ENCODE peak calls at places on chromosomes 7 and 10, in eight cellular contexts. One of them, this sample, is unnamed.

GRCh38 chr7:23246540-23246939 is at the start of gene GPNMB:
- DNase-seq in activated T-cell treated with anti-CD3 and anti-CD28 coated beads, Interleukin-2, amount 50 U/mL, for 4 hours: no peak
- DNase-seq in KG1: no peak
- DNase-seq in LHCN-M2: peak; percentile 93
- DNase-seq in ecto neural progenitor cell: no peak
- DNase-seq in left ventricle myocardium inferior: no peak
- DNase-seq in iPS-NIHi11: peak; percentile 21
- DNase-seq in NCI-H1694: no peak
- DNase-seq in this sample: no peak

GRCh38 chr10:124328514-124329220 is 90.1 kb downstream of the OAT start:
- DNase-seq in activated T-cell treated with anti-CD3 and anti-CD28 coated beads, Interleukin-2, amount 50 U/mL, for 4 hours: no peak
- DNase-seq in KG1: no peak
- DNase-seq in LHCN-M2: no peak
- DNase-seq in ecto neural progenitor cell: no peak
- DNase-seq in left ventricle myocardium inferior: no peak
- DNase-seq in iPS-NIHi11: no peak
- DNase-seq in NCI-H1694: no peak
- DNase-seq in this sample: no peak

GRCh38 chr7:112204072-112204775 is 2.0 kb downstream of the DOCK4 start:
- DNase-seq in activated T-cell treated with anti-CD3 and anti-CD28 coated beads, Interleukin-2, amount 50 U/mL, for 4 hours: no peak
- DNase-seq in KG1: no peak
- DNase-seq in LHCN-M2: peak; percentile 21
- DNase-seq in ecto neural progenitor cell: no peak
- DNase-seq in left ventricle myocardium inferior: no peak
- DNase-seq in iPS-NIHi11: no peak
- DNase-seq in NCI-H1694: no peak
- DNase-seq in this sample: no peak

GRCh38 chr10:317926-318325 is 182.7 kb downstream of the ZMYND11 start:
- DNase-seq in activated T-cell treated with anti-CD3 and anti-CD28 coated beads, Interleukin-2, amount 50 U/mL, for 4 hours: no peak
- DNase-seq in KG1: no peak
- DNase-seq in LHCN-M2: no peak
- DNase-seq in ecto neural progenitor cell: no peak
- DNase-seq in left ventricle myocardium inferior: no peak
- DNase-seq in iPS-NIHi11: no peak
- DNase-seq in NCI-H1694: no peak
- DNase-seq in this sample: no peak

GRCh38 chr10:35561670-35562069 is 43.5 kb upstream of the GJD4 start:
- DNase-seq in activated T-cell treated with anti-CD3 and anti-CD28 coated beads, Interleukin-2, amount 50 U/mL, for 4 hours: no peak
- DNase-seq in KG1: no peak
- DNase-seq in LHCN-M2: no peak
- DNase-seq in ecto neural progenitor cell: no peak
- DNase-seq in left ventricle myocardium inferior: peak; percentile 56
- DNase-seq in iPS-NIHi11: no peak
- DNase-seq in NCI-H1694: no peak
- DNase-seq in this sample: no peak

GRCh38 chr7:50858528-50859245 is 76.0 kb upstream of the GRB10 start:
- DNase-seq in activated T-cell treated with anti-CD3 and anti-CD28 coated beads, Interleukin-2, amount 50 U/mL, for 4 hours: no peak
- DNase-seq in KG1: no peak
- DNase-seq in LHCN-M2: no peak
- DNase-seq in ecto neural progenitor cell: no peak
- DNase-seq in left ventricle myocardium inferior: no peak
- DNase-seq in iPS-NIHi11: no peak
- DNase-seq in NCI-H1694: no peak
- DNase-seq in this sample: peak; percentile 77

GRCh38 chr10:67603701-67604100 is 92.3 kb downstream of the CTNNA3 start:
- DNase-seq in activated T-cell treated with anti-CD3 and anti-CD28 coated beads, Interleukin-2, amount 50 U/mL, for 4 hours: no peak
- DNase-seq in KG1: no peak
- DNase-seq in LHCN-M2: no peak
- DNase-seq in ecto neural progenitor cell: no peak
- DNase-seq in left ventricle myocardium inferior: no peak
- DNase-seq in iPS-NIHi11: no peak
- DNase-seq in NCI-H1694: no peak
- DNase-seq in this sample: no peak

GRCh38 chr10:97849491-97850402 is at the start of gene GOLGA7B:
- DNase-seq in activated T-cell treated with anti-CD3 and anti-CD28 coated beads, Interleukin-2, amount 50 U/mL, for 4 hours: peak; percentile 40
- DNase-seq in KG1: no peak
- DNase-seq in LHCN-M2: no peak
- DNase-seq in ecto neural progenitor cell: peak; percentile 91
- DNase-seq in left ventricle myocardium inferior: peak; percentile 18
- DNase-seq in iPS-NIHi11: peak; percentile 100
- DNase-seq in NCI-H1694: no peak
- DNase-seq in this sample: no peak

GRCh38 chr7:921071-921461 is 33.4 kb downstream of the ADAP1 start:
- DNase-seq in activated T-cell treated with anti-CD3 and anti-CD28 coated beads, Interleukin-2, amount 50 U/mL, for 4 hours: no peak
- DNase-seq in KG1: no peak
- DNase-seq in LHCN-M2: no peak
- DNase-seq in ecto neural progenitor cell: no peak
- DNase-seq in left ventricle myocardium inferior: no peak
- DNase-seq in iPS-NIHi11: no peak
- DNase-seq in NCI-H1694: no peak
- DNase-seq in this sample: no peak

GRCh38 chr10:74282151-74282852 is 131.3 kb downstream of the ADK start:
- DNase-seq in activated T-cell treated with anti-CD3 and anti-CD28 coated beads, Interleukin-2, amount 50 U/mL, for 4 hours: no peak
- DNase-seq in KG1: no peak
- DNase-seq in LHCN-M2: no peak
- DNase-seq in ecto neural progenitor cell: no peak
- DNase-seq in left ventricle myocardium inferior: no peak
- DNase-seq in iPS-NIHi11: no peak
- DNase-seq in NCI-H1694: no peak
- DNase-seq in this sample: no peak

GRCh38 chr10:95480102-95480900 is 80.9 kb downstream of the SORBS1 start:
- DNase-seq in activated T-cell treated with anti-CD3 and anti-CD28 coated beads, Interleukin-2, amount 50 U/mL, for 4 hours: no peak
- DNase-seq in KG1: no peak
- DNase-seq in LHCN-M2: peak; percentile 53
- DNase-seq in ecto neural progenitor cell: no peak
- DNase-seq in left ventricle myocardium inferior: peak; percentile 40
- DNase-seq in iPS-NIHi11: no peak
- DNase-seq in NCI-H1694: no peak
- DNase-seq in this sample: no peak

GRCh38 chr10:44589181-44589884 is 204.4 kb upstream of the CXCL12 start:
- DNase-seq in activated T-cell treated with anti-CD3 and anti-CD28 coated beads, Interleukin-2, amount 50 U/mL, for 4 hours: no peak
- DNase-seq in KG1: no peak
- DNase-seq in LHCN-M2: no peak
- DNase-seq in ecto neural progenitor cell: no peak
- DNase-seq in left ventricle myocardium inferior: no peak
- DNase-seq in iPS-NIHi11: no peak
- DNase-seq in NCI-H1694: no peak
- DNase-seq in this sample: no peak

GRCh38 chr7:98357751-98358161 is 43.1 kb downstream of the BAIAP2L1 start:
- DNase-seq in activated T-cell treated with anti-CD3 and anti-CD28 coated beads, Interleukin-2, amount 50 U/mL, for 4 hours: no peak
- DNase-seq in KG1: no peak
- DNase-seq in LHCN-M2: no peak
- DNase-seq in ecto neural progenitor cell: no peak
- DNase-seq in left ventricle myocardium inferior: no peak
- DNase-seq in iPS-NIHi11: no peak
- DNase-seq in NCI-H1694: no peak
- DNase-seq in this sample: no peak

GRCh38 chr10:14386202-14386593 is 55.5 kb upstream of the FRMD4A start:
- DNase-seq in activated T-cell treated with anti-CD3 and anti-CD28 coated beads, Interleukin-2, amount 50 U/mL, for 4 hours: peak; percentile 6
- DNase-seq in KG1: no peak
- DNase-seq in LHCN-M2: peak; percentile 92
- DNase-seq in ecto neural progenitor cell: no peak
- DNase-seq in left ventricle myocardium inferior: no peak
- DNase-seq in iPS-NIHi11: no peak
- DNase-seq in NCI-H1694: no peak
- DNase-seq in this sample: no peak

GRCh38 chr7:5315761-5316160 is 33.0 kb downstream of the SLC29A4 start:
- DNase-seq in activated T-cell treated with anti-CD3 and anti-CD28 coated beads, Interleukin-2, amount 50 U/mL, for 4 hours: no peak
- DNase-seq in KG1: no peak
- DNase-seq in LHCN-M2: no peak
- DNase-seq in ecto neural progenitor cell: no peak
- DNase-seq in left ventricle myocardium inferior: no peak
- DNase-seq in iPS-NIHi11: no peak
- DNase-seq in NCI-H1694: no peak
- DNase-seq in this sample: no peak

GRCh38 chr7:31122649-31123058 is 70.5 kb downstream of the ADCYAP1R1 start:
- DNase-seq in activated T-cell treated with anti-CD3 and anti-CD28 coated beads, Interleukin-2, amount 50 U/mL, for 4 hours: no peak
- DNase-seq in KG1: peak; percentile 13
- DNase-seq in LHCN-M2: peak; percentile 73
- DNase-seq in ecto neural progenitor cell: peak; percentile 73
- DNase-seq in left ventricle myocardium inferior: peak; percentile 48
- DNase-seq in iPS-NIHi11: peak; percentile 75
- DNase-seq in NCI-H1694: peak; percentile 91
- DNase-seq in this sample: peak; percentile 93

GRCh38 chr10:44966129-44966815 is 6.7 kb downstream of the RASSF4 start:
- DNase-seq in activated T-cell treated with anti-CD3 and anti-CD28 coated beads, Interleukin-2, amount 50 U/mL, for 4 hours: no peak
- DNase-seq in KG1: no peak
- DNase-seq in LHCN-M2: no peak
- DNase-seq in ecto neural progenitor cell: peak; percentile 8
- DNase-seq in left ventricle myocardium inferior: no peak
- DNase-seq in iPS-NIHi11: no peak
- DNase-seq in NCI-H1694: no peak
- DNase-seq in this sample: no peak

GRCh38 chr7:156611393-156612010 is 29.1 kb upstream of the RNF32 start:
- DNase-seq in activated T-cell treated with anti-CD3 and anti-CD28 coated beads, Interleukin-2, amount 50 U/mL, for 4 hours: no peak
- DNase-seq in KG1: no peak
- DNase-seq in LHCN-M2: no peak
- DNase-seq in ecto neural progenitor cell: no peak
- DNase-seq in left ventricle myocardium inferior: no peak
- DNase-seq in iPS-NIHi11: no peak
- DNase-seq in NCI-H1694: no peak
- DNase-seq in this sample: no peak

GRCh38 chr7:129134356-129134972 is 10.0 kb upstream of the TSPAN33 start:
- DNase-seq in activated T-cell treated with anti-CD3 and anti-CD28 coated beads, Interleukin-2, amount 50 U/mL, for 4 hours: no peak
- DNase-seq in KG1: no peak
- DNase-seq in LHCN-M2: no peak
- DNase-seq in ecto neural progenitor cell: no peak
- DNase-seq in left ventricle myocardium inferior: no peak
- DNase-seq in iPS-NIHi11: no peak
- DNase-seq in NCI-H1694: no peak
- DNase-seq in this sample: no peak

GRCh38 chr7:129089521-129090212 is 34.8 kb upstream of the TNPO3 start:
- DNase-seq in activated T-cell treated with anti-CD3 and anti-CD28 coated beads, Interleukin-2, amount 50 U/mL, for 4 hours: no peak
- DNase-seq in KG1: no peak
- DNase-seq in LHCN-M2: peak; percentile 18
- DNase-seq in ecto neural progenitor cell: no peak
- DNase-seq in left ventricle myocardium inferior: no peak
- DNase-seq in iPS-NIHi11: no peak
- DNase-seq in NCI-H1694: no peak
- DNase-seq in this sample: no peak

GRCh38 chr7:81684513-81685262 is 85.2 kb downstream of the HGF start:
- DNase-seq in activated T-cell treated with anti-CD3 and anti-CD28 coated beads, Interleukin-2, amount 50 U/mL, for 4 hours: no peak
- DNase-seq in KG1: peak; percentile 23
- DNase-seq in LHCN-M2: peak; percentile 100
- DNase-seq in ecto neural progenitor cell: no peak
- DNase-seq in left ventricle myocardium inferior: peak; percentile 85
- DNase-seq in iPS-NIHi11: peak; percentile 35
- DNase-seq in NCI-H1694: peak; percentile 98
- DNase-seq in this sample: no peak

GRCh38 chr7:2202901-2203550 is 29.7 kb downstream of the MAD1L1 start:
- DNase-seq in activated T-cell treated with anti-CD3 and anti-CD28 coated beads, Interleukin-2, amount 50 U/mL, for 4 hours: peak; percentile 1
- DNase-seq in KG1: no peak
- DNase-seq in LHCN-M2: no peak
- DNase-seq in ecto neural progenitor cell: no peak
- DNase-seq in left ventricle myocardium inferior: no peak
- DNase-seq in iPS-NIHi11: peak; percentile 4
- DNase-seq in NCI-H1694: no peak
- DNase-seq in this sample: no peak

GRCh38 chr10:79295593-79295992 is 51.7 kb upstream of the PPIF start:
- DNase-seq in activated T-cell treated with anti-CD3 and anti-CD28 coated beads, Interleukin-2, amount 50 U/mL, for 4 hours: no peak
- DNase-seq in KG1: no peak
- DNase-seq in LHCN-M2: no peak
- DNase-seq in ecto neural progenitor cell: no peak
- DNase-seq in left ventricle myocardium inferior: no peak
- DNase-seq in iPS-NIHi11: no peak
- DNase-seq in NCI-H1694: no peak
- DNase-seq in this sample: no peak